ENCODE peak calls at places on chromosomes 3 and 15, in six cellular contexts. One of them, this sample, is unnamed.

GRCh38 chr3:11536132-11536935 is 107.4 kb downstream of the VGLL4 start:
- DNase-seq in NCI-H2029: no peak
- DNase-seq in glutamatergic neuron: no peak
- DNase-seq in activated naive CD4-positive, alpha-beta T cell: no peak
- DNase-seq in stimulated activated CD4-positive, alpha-beta T cell treated with anti-CD3 and anti-CD28 coated beads, Interleukin-15, amount 100 ng/mL, for 1 hour: no peak
- DNase-seq in GM23338: no peak
- DNase-seq in this sample: no peak

GRCh38 chr3:45321607-45322391 is 66.6 kb upstream of the LARS2 start:
- DNase-seq in NCI-H2029: no peak
- DNase-seq in stimulated activated CD4-positive, alpha-beta T cell treated with anti-CD3 and anti-CD28 coated beads, Interleukin-15, amount 100 ng/mL, for 1 hour: no peak
- DNase-seq in activated naive CD4-positive, alpha-beta T cell: no peak
- DNase-seq in glutamatergic neuron: no peak
- DNase-seq in GM23338: no peak
- DNase-seq in this sample: no peak

GRCh38 chr3:43699864-43700263 is 9.1 kb downstream of the ABHD5 start:
- DNase-seq in NCI-H2029: no peak
- DNase-seq in glutamatergic neuron: no peak
- DNase-seq in GM23338: peak; percentile 46
- DNase-seq in activated naive CD4-positive, alpha-beta T cell: no peak
- DNase-seq in stimulated activated CD4-positive, alpha-beta T cell treated with anti-CD3 and anti-CD28 coated beads, Interleukin-15, amount 100 ng/mL, for 1 hour: no peak
- DNase-seq in this sample: no peak

GRCh38 chr15:68340711-68341671 is 63.4 kb downstream of the FEM1B start:
- DNase-seq in activated naive CD4-positive, alpha-beta T cell: no peak
- DNase-seq in stimulated activated CD4-positive, alpha-beta T cell treated with anti-CD3 and anti-CD28 coated beads, Interleukin-15, amount 100 ng/mL, for 1 hour: no peak
- DNase-seq in glutamatergic neuron: no peak
- DNase-seq in NCI-H2029: no peak
- DNase-seq in GM23338: no peak
- DNase-seq in this sample: no peak

GRCh38 chr15:89799011-89799924 is 15.4 kb downstream of the ANPEP start:
- DNase-seq in GM23338: no peak
- DNase-seq in NCI-H2029: no peak
- DNase-seq in glutamatergic neuron: no peak
- DNase-seq in activated naive CD4-positive, alpha-beta T cell: no peak
- DNase-seq in stimulated activated CD4-positive, alpha-beta T cell treated with anti-CD3 and anti-CD28 coated beads, Interleukin-15, amount 100 ng/mL, for 1 hour: no peak
- DNase-seq in this sample: no peak

GRCh38 chr3:46883252-46884185 is 6.0 kb downstream of the PTH1R start:
- DNase-seq in glutamatergic neuron: peak; percentile 54
- DNase-seq in GM23338: peak; percentile 66
- DNase-seq in activated naive CD4-positive, alpha-beta T cell: no peak
- DNase-seq in stimulated activated CD4-positive, alpha-beta T cell treated with anti-CD3 and anti-CD28 coated beads, Interleukin-15, amount 100 ng/mL, for 1 hour: no peak
- DNase-seq in NCI-H2029: peak; percentile 33
- DNase-seq in this sample: no peak

GRCh38 chr15:63048986-63049665 is 6.6 kb downstream of the TPM1 start:
- DNase-seq in NCI-H2029: no peak
- DNase-seq in activated naive CD4-positive, alpha-beta T cell: peak; percentile 25
- DNase-seq in GM23338: peak; percentile 51
- DNase-seq in stimulated activated CD4-positive, alpha-beta T cell treated with anti-CD3 and anti-CD28 coated beads, Interleukin-15, amount 100 ng/mL, for 1 hour: no peak
- DNase-seq in glutamatergic neuron: peak; percentile 60
- DNase-seq in this sample: no peak

GRCh38 chr3:98013428-98014349 is 21.4 kb downstream of the GABRR3 start:
- DNase-seq in GM23338: no peak
- DNase-seq in activated naive CD4-positive, alpha-beta T cell: no peak
- DNase-seq in stimulated activated CD4-positive, alpha-beta T cell treated with anti-CD3 and anti-CD28 coated beads, Interleukin-15, amount 100 ng/mL, for 1 hour: no peak
- DNase-seq in NCI-H2029: no peak
- DNase-seq in glutamatergic neuron: no peak
- DNase-seq in this sample: no peak

GRCh38 chr3:183032904-183033555 is 52.7 kb upstream of the DCUN1D1 start:
- DNase-seq in NCI-H2029: no peak
- DNase-seq in stimulated activated CD4-positive, alpha-beta T cell treated with anti-CD3 and anti-CD28 coated beads, Interleukin-15, amount 100 ng/mL, for 1 hour: no peak
- DNase-seq in glutamatergic neuron: no peak
- DNase-seq in activated naive CD4-positive, alpha-beta T cell: no peak
- DNase-seq in GM23338: no peak
- DNase-seq in this sample: no peak

GRCh38 chr3:20898962-20899361 is 713.0 kb upstream of the SGO1 start:
- DNase-seq in NCI-H2029: no peak
- DNase-seq in glutamatergic neuron: no peak
- DNase-seq in activated naive CD4-positive, alpha-beta T cell: no peak
- DNase-seq in stimulated activated CD4-positive, alpha-beta T cell treated with anti-CD3 and anti-CD28 coated beads, Interleukin-15, amount 100 ng/mL, for 1 hour: no peak
- DNase-seq in GM23338: no peak
- DNase-seq in this sample: no peak

GRCh38 chr15:79635149-79635771 is 203.1 kb downstream of the MINAR1 start:
- DNase-seq in GM23338: no peak
- DNase-seq in NCI-H2029: no peak
- DNase-seq in stimulated activated CD4-positive, alpha-beta T cell treated with anti-CD3 and anti-CD28 coated beads, Interleukin-15, amount 100 ng/mL, for 1 hour: no peak
- DNase-seq in activated naive CD4-positive, alpha-beta T cell: no peak
- DNase-seq in glutamatergic neuron: peak; percentile 22
- DNase-seq in this sample: no peak

GRCh38 chr3:171810278-171811058 is at the start of gene PLD1:
- DNase-seq in activated naive CD4-positive, alpha-beta T cell: no peak
- DNase-seq in GM23338: peak; percentile 71
- DNase-seq in stimulated activated CD4-positive, alpha-beta T cell treated with anti-CD3 and anti-CD28 coated beads, Interleukin-15, amount 100 ng/mL, for 1 hour: no peak
- DNase-seq in NCI-H2029: peak; percentile 73
- DNase-seq in glutamatergic neuron: peak; percentile 60
- DNase-seq in this sample: no peak

GRCh38 chr3:51997935-51998596 is 2.4 kb upstream of the RPL29 start:
- DNase-seq in activated naive CD4-positive, alpha-beta T cell: no peak
- DNase-seq in stimulated activated CD4-positive, alpha-beta T cell treated with anti-CD3 and anti-CD28 coated beads, Interleukin-15, amount 100 ng/mL, for 1 hour: no peak
- DNase-seq in NCI-H2029: no peak
- DNase-seq in GM23338: peak; percentile 62
- DNase-seq in glutamatergic neuron: no peak
- DNase-seq in this sample: no peak

GRCh38 chr3:124565013-124565412 is 165.2 kb upstream of the UMPS start:
- DNase-seq in activated naive CD4-positive, alpha-beta T cell: no peak
- DNase-seq in NCI-H2029: peak; percentile 70
- DNase-seq in glutamatergic neuron: peak; percentile 73
- DNase-seq in stimulated activated CD4-positive, alpha-beta T cell treated with anti-CD3 and anti-CD28 coated beads, Interleukin-15, amount 100 ng/mL, for 1 hour: no peak
- DNase-seq in GM23338: peak; percentile 91
- DNase-seq in this sample: no peak

GRCh38 chr15:98799991-98800390 is 151.7 kb downstream of the IGF1R start:
- DNase-seq in NCI-H2029: no peak
- DNase-seq in GM23338: no peak
- DNase-seq in activated naive CD4-positive, alpha-beta T cell: no peak
- DNase-seq in stimulated activated CD4-positive, alpha-beta T cell treated with anti-CD3 and anti-CD28 coated beads, Interleukin-15, amount 100 ng/mL, for 1 hour: no peak
- DNase-seq in glutamatergic neuron: no peak
- DNase-seq in this sample: no peak

This sample was measured in esophagus squamous epithelium.